ENCODE peak calls at places on chromosome 3, in four cellular contexts. One of them, this sample, is unnamed.

GRCh38 chr3:79843180-79843579 is 75.4 kb upstream of the ROBO1 start:
- DNase-seq in SK-N-SH: no peak
- DNase-seq in K562: no peak
- DNase-seq in A549: no peak
- DNase-seq in this sample: no peak

GRCh38 chr3:146967786-146968185 is 362.6 kb upstream of the PLSCR5 start:
- DNase-seq in SK-N-SH: no peak
- DNase-seq in K562: no peak
- DNase-seq in A549: no peak
- DNase-seq in this sample: no peak

GRCh38 chr3:67662733-67663132 is 8.3 kb upstream of the SUCLG2 start:
- DNase-seq in SK-N-SH: no peak
- DNase-seq in K562: no peak
- DNase-seq in A549: no peak
- DNase-seq in this sample: no peak

GRCh38 chr3:10391391-10391790 is 70.5 kb upstream of the SEC13 start:
- DNase-seq in SK-N-SH: no peak
- DNase-seq in K562: no peak
- DNase-seq in A549: no peak
- DNase-seq in this sample: no peak

GRCh38 chr3:113628788-113629187 is 67.7 kb downstream of the USF3 start:
- DNase-seq in SK-N-SH: no peak
- DNase-seq in K562: no peak
- DNase-seq in A549: no peak
- DNase-seq in this sample: no peak

GRCh38 chr3:156600834-156601233 is 45.9 kb upstream of the SSR3 start:
- DNase-seq in SK-N-SH: no peak
- DNase-seq in K562: no peak
- DNase-seq in A549: no peak
- DNase-seq in this sample: no peak

GRCh38 chr3:126197854-126198584 is 17.6 kb upstream of the ALDH1L1 start:
- DNase-seq in SK-N-SH: peak
- DNase-seq in K562: peak
- DNase-seq in A549: peak
- DNase-seq in this sample: peak

GRCh38 chr3:141769171-141769894 is 6.1 kb downstream of the GRK7 start:
- DNase-seq in SK-N-SH: peak
- DNase-seq in K562: peak
- DNase-seq in A549: no peak
- DNase-seq in this sample: no peak

GRCh38 chr3:134917631-134918030 is 122.6 kb downstream of the EPHB1 start:
- DNase-seq in SK-N-SH: no peak
- DNase-seq in K562: no peak
- DNase-seq in A549: no peak
- DNase-seq in this sample: no peak

GRCh38 chr3:119497824-119498187 is 541 bp upstream of the TIMMDC1 start:
- DNase-seq in SK-N-SH: no peak
- DNase-seq in K562: no peak
- DNase-seq in A549: peak
- DNase-seq in this sample: peak

GRCh38 chr3:30319713-30320112 is 286.7 kb upstream of the TGFBR2 start:
- DNase-seq in SK-N-SH: peak
- DNase-seq in K562: no peak
- DNase-seq in A549: peak
- DNase-seq in this sample: peak

GRCh38 chr3:48194446-48195071 is 6.3 kb upstream of the CDC25A start:
- DNase-seq in SK-N-SH: peak
- DNase-seq in K562: peak
- DNase-seq in A549: peak
- DNase-seq in this sample: peak

GRCh38 chr3:122784436-122784835 is 9.2 kb downstream of the HSPBAP1 start:
- DNase-seq in SK-N-SH: no peak
- DNase-seq in K562: no peak
- DNase-seq in A549: no peak
- DNase-seq in this sample: no peak

GRCh38 chr3:61928020-61928419 is 366.6 kb downstream of the PTPRG start:
- DNase-seq in SK-N-SH: no peak
- DNase-seq in K562: no peak
- DNase-seq in A549: no peak
- DNase-seq in this sample: no peak

GRCh38 chr3:13057641-13058040 is 15.6 kb downstream of the IQSEC1 start:
- DNase-seq in SK-N-SH: no peak
- DNase-seq in K562: no peak
- DNase-seq in A549: no peak
- DNase-seq in this sample: no peak

GRCh38 chr3:141153679-141153966 is 78.0 kb upstream of the PXYLP1 start:
- DNase-seq in SK-N-SH: no peak
- DNase-seq in K562: no peak
- DNase-seq in A549: no peak
- DNase-seq in this sample: no peak

GRCh38 chr3:126389112-126389791 is 5.5 kb upstream of the CFAP100 start:
- DNase-seq in SK-N-SH: peak
- DNase-seq in K562: peak
- DNase-seq in A549: peak
- DNase-seq in this sample: peak

GRCh38 chr3:143119974-143120715 is 574 bp downstream of the CHST2 start:
- DNase-seq in SK-N-SH: peak
- DNase-seq in K562: peak
- DNase-seq in A549: peak
- DNase-seq in this sample: no peak

GRCh38 chr3:171994646-171995441 is 44.5 kb upstream of the FNDC3B start:
- DNase-seq in SK-N-SH: no peak
- DNase-seq in K562: no peak
- DNase-seq in A549: no peak
- DNase-seq in this sample: no peak

GRCh38 chr3:32640939-32641725 is 43.9 kb upstream of the CNOT10 start:
- DNase-seq in SK-N-SH: no peak
- DNase-seq in K562: no peak
- DNase-seq in A549: no peak
- DNase-seq in this sample: no peak

GRCh38 chr3:184981071-184981470 is 169.1 kb downstream of the VPS8 start:
- DNase-seq in SK-N-SH: no peak
- DNase-seq in K562: no peak
- DNase-seq in A549: no peak
- DNase-seq in this sample: no peak

GRCh38 chr3:94405258-94406035 is 342.6 kb downstream of the NSUN3 start:
- DNase-seq in SK-N-SH: no peak
- DNase-seq in K562: no peak
- DNase-seq in A549: no peak
- DNase-seq in this sample: no peak

GRCh38 chr3:37986479-37987314 is 3.9 kb upstream of the VILL start:
- DNase-seq in SK-N-SH: no peak
- DNase-seq in K562: peak
- DNase-seq in A549: peak
- DNase-seq in this sample: no peak

GRCh38 chr3:101065962-101066361 is 72.7 kb upstream of the ABI3BP start:
- DNase-seq in SK-N-SH: no peak
- DNase-seq in K562: no peak
- DNase-seq in A549: peak
- DNase-seq in this sample: no peak

GRCh38 chr3:126865736-126866135 is 117.2 kb upstream of the PLXNA1 start:
- DNase-seq in SK-N-SH: no peak
- DNase-seq in K562: no peak
- DNase-seq in A549: no peak
- DNase-seq in this sample: no peak

GRCh38 chr3:142180761-142181362 is 31.5 kb upstream of the TFDP2 start:
- DNase-seq in SK-N-SH: peak
- DNase-seq in K562: peak
- DNase-seq in A549: peak
- DNase-seq in this sample: peak

GRCh38 chr3:51718547-51719412 is 11.9 kb downstream of the GRM2 start:
- DNase-seq in SK-N-SH: peak
- DNase-seq in K562: peak
- DNase-seq in A549: peak
- DNase-seq in this sample: peak

GRCh38 chr3:193910886-193911738 is 224.8 kb upstream of the HES1 start:
- DNase-seq in SK-N-SH: no peak
- DNase-seq in K562: peak
- DNase-seq in A549: peak
- DNase-seq in this sample: peak

GRCh38 chr3:193812078-193812725 is 219.2 kb downstream of the OPA1 start:
- DNase-seq in SK-N-SH: no peak
- DNase-seq in K562: no peak
- DNase-seq in A549: no peak
- DNase-seq in this sample: no peak

GRCh38 chr3:115706311-115706829 is 83.1 kb downstream of the GAP43 start:
- DNase-seq in SK-N-SH: no peak
- DNase-seq in K562: no peak
- DNase-seq in A549: no peak
- DNase-seq in this sample: no peak

GRCh38 chr3:114213669-114214541 is 23.5 kb downstream of the ZNF80 start:
- DNase-seq in SK-N-SH: peak
- DNase-seq in K562: no peak
- DNase-seq in A549: peak
- DNase-seq in this sample: peak

GRCh38 chr3:71916747-71917369 is 131.9 kb upstream of the PROK2 start:
- DNase-seq in SK-N-SH: peak
- DNase-seq in K562: no peak
- DNase-seq in A549: no peak
- DNase-seq in this sample: no peak

GRCh38 chr3:128591728-128592426 is 58.7 kb downstream of the RPN1 start:
- DNase-seq in SK-N-SH: no peak
- DNase-seq in K562: no peak
- DNase-seq in A549: no peak
- DNase-seq in this sample: peak

GRCh38 chr3:83928391-83928790 is 1030.4 kb upstream of the CADM2 start:
- DNase-seq in SK-N-SH: peak
- DNase-seq in K562: peak
- DNase-seq in A549: peak
- DNase-seq in this sample: no peak

GRCh38 chr3:16294854-16295253 is 29.8 kb downstream of the OXNAD1 start:
- DNase-seq in SK-N-SH: no peak
- DNase-seq in K562: no peak
- DNase-seq in A549: no peak
- DNase-seq in this sample: no peak

GRCh38 chr3:111720681-111721380 is 125.7 kb upstream of the ZBED2 start:
- DNase-seq in SK-N-SH: no peak
- DNase-seq in K562: no peak
- DNase-seq in A549: no peak
- DNase-seq in this sample: no peak
- TF ChIP-seq REST in SK-N-SH: no peak
- TF ChIP-seq REST in K562: no peak
- TF ChIP-seq REST in A549: no peak
- TF ChIP-seq REST in this sample: no peak

DNA sequence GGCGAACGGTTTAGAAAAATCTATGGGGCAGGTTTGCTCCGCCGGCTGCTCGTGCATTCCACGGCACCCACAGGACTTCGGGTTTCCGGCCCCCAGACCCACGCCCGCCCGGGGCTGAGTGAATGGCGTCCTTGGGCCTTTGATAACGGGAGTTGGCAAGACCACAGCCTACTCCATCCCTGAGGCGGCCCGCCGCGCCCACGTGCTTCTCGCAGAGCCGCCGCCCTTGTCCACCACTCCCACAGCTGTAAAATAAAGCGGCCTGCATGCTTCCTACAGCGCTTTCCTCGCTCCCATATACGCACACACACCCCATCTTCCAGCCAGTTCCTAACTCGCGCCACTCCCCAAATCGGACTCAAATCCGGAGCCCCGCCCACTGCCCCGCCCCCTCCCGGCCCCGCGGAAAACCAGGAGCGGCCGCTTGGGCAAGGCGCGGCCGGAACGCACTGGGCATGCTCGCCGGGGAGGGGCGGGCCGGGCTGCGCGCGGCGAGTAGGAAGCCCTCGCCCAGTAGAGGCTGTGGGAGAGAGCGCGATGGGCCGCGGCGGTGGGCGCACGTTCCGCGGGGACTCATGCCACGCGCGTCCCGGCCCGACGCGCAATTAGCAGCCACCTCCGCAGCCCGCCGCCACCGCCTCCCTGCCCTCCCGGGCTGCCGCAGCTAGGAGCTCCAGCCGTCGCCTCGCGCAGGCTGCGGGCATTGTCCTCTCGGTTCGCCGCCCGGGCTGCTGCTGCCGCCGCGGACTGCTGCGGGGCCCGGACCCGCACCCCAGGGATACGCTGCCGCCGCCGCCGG is at the start of gene RAP2B:
- DNase-seq in SK-N-SH: peak
- DNase-seq in K562: peak
- DNase-seq in A549: peak
- DNase-seq in this sample: peak
- TF ChIP-seq REST in SK-N-SH: peak
- TF ChIP-seq REST in K562: no peak
- TF ChIP-seq REST in A549: no peak
- TF ChIP-seq REST in this sample: peak

DNA sequence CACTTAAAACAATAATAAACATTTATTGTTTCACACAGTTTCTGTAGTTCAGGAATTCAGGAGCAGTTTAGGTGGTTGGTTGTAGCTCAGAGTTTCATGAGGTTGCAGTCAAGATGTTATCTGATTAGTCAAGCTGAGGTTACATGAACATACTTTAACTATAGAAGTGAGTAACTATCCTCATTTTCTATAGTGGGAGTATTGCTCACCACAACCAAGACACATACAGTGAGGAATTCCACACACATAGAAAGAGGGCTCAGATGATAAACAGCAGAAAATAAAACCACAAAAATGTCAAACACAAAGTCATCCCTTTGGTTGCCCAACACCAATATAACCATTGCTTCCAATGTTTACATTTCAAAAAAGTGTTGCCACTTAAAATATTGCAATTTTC is 13.6 kb downstream of the SCN11A start:
- DNase-seq in SK-N-SH: no peak
- DNase-seq in K562: no peak
- DNase-seq in A549: no peak
- DNase-seq in this sample: no peak
- TF ChIP-seq REST in SK-N-SH: no peak
- TF ChIP-seq REST in K562: no peak
- TF ChIP-seq REST in A549: no peak
- TF ChIP-seq REST in this sample: no peak

GRCh38 chr3:160554980-160555379 is 10.4 kb downstream of the KPNA4 start:
- DNase-seq in SK-N-SH: no peak
- DNase-seq in K562: no peak
- DNase-seq in A549: no peak
- DNase-seq in this sample: no peak
- TF ChIP-seq REST in SK-N-SH: no peak
- TF ChIP-seq REST in K562: no peak
- TF ChIP-seq REST in A549: no peak
- TF ChIP-seq REST in this sample: no peak

GRCh38 chr3:106245400-106245799 is 376.6 kb upstream of the CBLB start:
- DNase-seq in SK-N-SH: no peak
- DNase-seq in K562: no peak
- DNase-seq in A549: no peak
- DNase-seq in this sample: no peak

GRCh38 chr3:106242779-106243178 is 374.0 kb upstream of the CBLB start:
- DNase-seq in SK-N-SH: no peak
- DNase-seq in K562: no peak
- DNase-seq in A549: no peak
- DNase-seq in this sample: no peak

GRCh38 chr3:106239195-106239697 is 370.4 kb upstream of the CBLB start:
- DNase-seq in SK-N-SH: no peak
- DNase-seq in K562: no peak
- DNase-seq in A549: no peak
- DNase-seq in this sample: no peak

GRCh38 chr3:106241593-106241992 is 372.8 kb upstream of the CBLB start:
- DNase-seq in SK-N-SH: no peak
- DNase-seq in K562: no peak
- DNase-seq in A549: no peak
- DNase-seq in this sample: no peak
- TF ChIP-seq REST in SK-N-SH: no peak
- TF ChIP-seq REST in K562: no peak
- TF ChIP-seq REST in A549: no peak
- TF ChIP-seq REST in this sample: no peak